ENCODE peak calls at places on chromosome 9, in ten cellular contexts. A is activated gamma-delta T cell treated with Interleukin-2 at 50 U/mL for 16 hours; S is lower leg skin; Z is activated T-cell treated with anti-CD3 and anti-CD28 coated beads, Interleukin-2, amount 50 U/mL, for 4 hours; I is caudate nucleus; B is pancreas; P is ecto neural progenitor cell; J is cerebellum; V is naive thymus-derived CD4-positive, alpha-beta T cell; F is activated CD4-positive, alpha-beta T cell treated with anti-CD3 and anti-CD28 coated beads, Interleukin-2, amount 10 ng/mL, durations not matched to agents 24 days and 14 days. E is an unnamed sample.

GRCh38 chr9:100595391-100596199 is 17.7 kb downstream of the CAVIN4 start:
- DNase-seq in B (no peak), S (no peak), J (peak; percentile 57), V (no peak), Z (no peak), I (no peak), P (no peak), A (no peak), F (peak; percentile 81), E (no peak)

GRCh38 chr9:121675969-121676822 is 24.8 kb downstream of the DAB2IP start:
- DNase-seq in F (no peak), I (peak; percentile 52), J (peak; percentile 83), Z (no peak), S (no peak), A (no peak), P (no peak), B (no peak), V (no peak), E (no peak)

GRCh38 chr9:17280350-17281012 is 145.6 kb downstream of the CNTLN start:
- DNase-seq in P (no peak), A (no peak), I (no peak), S (no peak), B (no peak), Z (no peak), J (no peak), V (no peak), F (no peak), E (no peak)

GRCh38 chr9:99472240-99472915 is 250.3 kb downstream of the SEC61B start:
- DNase-seq in I (no peak), F (peak; percentile 33), B (no peak), A (no peak), S (no peak), Z (no peak), J (no peak), P (no peak), V (no peak), E (no peak)

GRCh38 chr9:100598641-100599145 is 20.8 kb downstream of the CAVIN4 start:
- DNase-seq in J (peak; percentile 83), Z (peak; percentile 74), S (peak; percentile 94), V (peak; percentile 72), A (peak; percentile 72), B (peak; percentile 87), I (peak; percentile 80), P (peak; percentile 94), F (peak; percentile 94), E (peak; percentile 76)

GRCh38 chr9:135696446-135696845 is 2.8 kb downstream of the SOHLH1 start:
- DNase-seq in V (no peak), P (no peak), A (no peak), F (no peak), Z (no peak), J (no peak), S (no peak), B (no peak), I (no peak), E (no peak)

GRCh38 chr9:84697494-84698114 is 28.1 kb downstream of the NTRK2 start:
- DNase-seq in F (peak; percentile 84), V (peak; percentile 6), A (no peak), I (no peak), Z (peak; percentile 10), P (peak; percentile 87), B (peak; percentile 44), S (peak; percentile 92), J (peak; percentile 41), E (no peak)

GRCh38 chr9:3498691-3499090 is 27.1 kb downstream of the RFX3 start:
- DNase-seq in P (no peak), B (no peak), A (no peak), J (no peak), I (no peak), V (no peak), Z (no peak), S (no peak), F (no peak), E (no peak)

GRCh38 chr9:136485049-136485647 is 2.3 kb upstream of the SEC16A start:
- DNase-seq in I (peak; percentile 39), B (peak; percentile 76), S (peak; percentile 97), P (peak; percentile 90), F (peak; percentile 94), V (peak; percentile 73), A (peak; percentile 82), J (peak; percentile 63), Z (peak; percentile 81), E (peak; percentile 83)

GRCh38 chr9:130422546-130422945 is 22.2 kb upstream of the ASS1 start:
- DNase-seq in P (no peak), S (no peak), A (no peak), V (no peak), I (no peak), J (no peak), Z (no peak), B (no peak), F (no peak), E (no peak)

GRCh38 chr9:68705636-68706578 is 867 bp downstream of the PIP5K1B start:
- DNase-seq in B (peak; percentile 61), F (peak; percentile 70), J (peak; percentile 34), V (no peak), Z (no peak), P (no peak), S (no peak), I (peak; percentile 24), A (no peak), E (no peak)

GRCh38 chr9:90726215-90726614 is 75.4 kb upstream of the SYK start:
- DNase-seq in I (no peak), P (no peak), F (no peak), J (no peak), V (no peak), B (no peak), A (no peak), S (no peak), Z (no peak), E (no peak)

GRCh38 chr9:129319076-129319937 is 141.2 kb upstream of the IER5L start:
- DNase-seq in Z (no peak), F (no peak), A (no peak), J (no peak), I (no peak), V (no peak), P (peak; percentile 43), B (peak; percentile 16), S (peak; percentile 82), E (no peak)

GRCh38 chr9:69085523-69086283 is 50.2 kb downstream of the FXN start:
- DNase-seq in P (no peak), Z (no peak), A (no peak), V (no peak), S (no peak), F (no peak), I (no peak), B (no peak), J (no peak), E (no peak)

GRCh38 chr9:4684820-4685219 is 5.5 kb downstream of the CDC37L1 start:
- DNase-seq in Z (no peak), F (peak; percentile 51), J (no peak), B (no peak), S (no peak), A (no peak), P (no peak), I (no peak), V (no peak), E (no peak)

GRCh38 chr9:137630126-137630525 is 11.3 kb downstream of the EHMT1 start:
- DNase-seq in B (no peak), F (no peak), S (no peak), V (no peak), J (no peak), A (no peak), I (no peak), Z (no peak), P (no peak), E (no peak)

GRCh38 chr9:129392093-129392541 is 214.1 kb upstream of the IER5L start:
- DNase-seq in I (no peak), J (no peak), A (no peak), S (no peak), F (no peak), B (no peak), V (no peak), Z (no peak), P (peak; percentile 49), E (no peak)

GRCh38 chr9:78296208-78296892 is 575 bp upstream of the PSAT1 start:
- DNase-seq in I (peak; percentile 40), Z (no peak), B (peak; percentile 77), J (peak; percentile 27), V (no peak), F (peak; percentile 68), A (no peak), P (peak; percentile 76), S (no peak), E (peak; percentile 66)

GRCh38 chr9:6126377-6126776 is 89.2 kb upstream of the IL33 start:
- DNase-seq in P (no peak), A (no peak), F (no peak), V (no peak), I (no peak), J (no peak), Z (no peak), S (no peak), B (no peak), E (no peak)

GRCh38 chr9:2228132-2228531 is 213.0 kb downstream of the SMARCA2 start:
- DNase-seq in A (no peak), F (peak; percentile 63), Z (no peak), V (no peak), B (no peak), P (peak; percentile 60), I (no peak), J (peak; percentile 5), S (no peak), E (no peak)